ENCODE peak calls at places on chromosomes 3 and 15, in five cellular contexts. U is colonic mucosa; R is foreskin fibroblast; L is lower leg skin; W is CD8-positive, alpha-beta T cell. G is an unnamed sample.

GRCh38 chr3:50436063-50436674 is 67.3 kb downstream of the CACNA2D2 start:
- DNase-seq in U (peak), R (peak), L (peak), W (peak), G (no peak)

GRCh38 chr3:157082305-157082981 is 77.5 kb downstream of the CCNL1 start:
- DNase-seq in U (no peak), R (peak), L (peak), W (no peak), G (no peak)

GRCh38 chr3:14680716-14681115 is 5.8 kb downstream of the C3orf20 start:
- DNase-seq in U (no peak), R (peak), L (no peak), W (no peak), G (no peak)

GRCh38 chr3:196995646-196996355 is 27.2 kb upstream of the PIGZ start:
- DNase-seq in U (no peak), R (no peak), L (no peak), W (no peak), G (peak)

GRCh38 chr3:8576841-8577553 is 67.6 kb downstream of the SSUH2 start:
- DNase-seq in U (no peak), R (peak), L (no peak), W (no peak), G (no peak)

GRCh38 chr3:90180543-90180942 is 1073.1 kb downstream of the EPHA3 start:
- DNase-seq in U (no peak), R (no peak), L (no peak), W (no peak), G (no peak)

GRCh38 chr15:39887832-39888231 is 32.2 kb downstream of the GPR176 start:
- DNase-seq in U (peak), R (peak), L (no peak), W (no peak), G (no peak)

GRCh38 chr15:63379492-63380150 is 2.0 kb downstream of the CA12 start:
- DNase-seq in U (no peak), R (peak), L (peak), W (no peak), G (no peak)

GRCh38 chr15:60972866-60973265 is 256.2 kb downstream of the RORA start:
- DNase-seq in U (no peak), R (peak), L (no peak), W (no peak), G (no peak)

GRCh38 chr3:81579744-81580143 is 181.7 kb downstream of the GBE1 start:
- DNase-seq in U (no peak), R (no peak), L (no peak), W (no peak), G (no peak)

GRCh38 chr3:144763878-144764454 is 792.3 kb downstream of the DIPK2A start:
- DNase-seq in U (no peak), R (no peak), L (no peak), W (no peak), G (no peak)

GRCh38 chr3:60636846-60637245 is 614.4 kb downstream of the FHIT start:
- DNase-seq in U (no peak), R (peak), L (no peak), W (no peak), G (no peak)

GRCh38 chr3:40971191-40972168 is 227.8 kb upstream of the CTNNB1 start:
- DNase-seq in U (peak), R (peak), L (peak), W (no peak), G (no peak)

GRCh38 chr3:122603056-122603455 is 25.6 kb downstream of the PARP15 start:
- DNase-seq in U (no peak), R (no peak), L (no peak), W (no peak), G (no peak)

GRCh38 chr3:23805228-23805880 is 401 bp upstream of the UBE2E1 start:
- DNase-seq in U (no peak), R (no peak), L (no peak), W (no peak), G (no peak)

GRCh38 chr3:23804441-23805227 is 1.1 kb upstream of the UBE2E1 start:
- DNase-seq in U (peak), R (no peak), L (no peak), W (no peak), G (no peak)

GRCh38 chr3:23796518-23796917 is 9.2 kb upstream of the UBE2E1 start:
- DNase-seq in U (no peak), R (no peak), L (no peak), W (no peak), G (no peak)

GRCh38 chr3:23797490-23797889 is 8.3 kb upstream of the UBE2E1 start:
- DNase-seq in U (no peak), R (no peak), L (no peak), W (no peak), G (no peak)

DNA sequence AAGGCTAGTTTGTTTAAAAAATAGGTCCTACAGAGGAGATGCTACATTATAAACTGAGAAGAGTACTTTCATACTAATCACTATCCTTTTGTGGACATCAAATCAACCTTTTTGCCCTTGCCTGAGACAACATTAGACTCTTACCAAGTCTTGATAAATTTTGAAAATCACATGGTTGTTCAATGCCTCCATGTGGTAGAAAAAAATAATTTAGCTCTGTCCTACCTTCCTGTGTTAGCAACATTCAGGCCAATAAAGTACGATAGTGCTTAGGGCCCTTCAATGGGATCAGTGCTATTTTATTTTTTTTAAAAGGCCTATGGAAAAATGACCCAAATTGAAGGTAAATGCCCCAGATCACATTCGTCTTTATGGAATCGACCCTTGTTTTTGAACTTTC is 5.0 kb upstream of the UBE2E1 start:
- DNase-seq in U (no peak), R (peak), L (no peak), W (no peak), G (no peak)
- TF ChIP-seq CTCF in U (no peak), R (no peak), L (no peak), W (no peak), G (peak)

DNA sequence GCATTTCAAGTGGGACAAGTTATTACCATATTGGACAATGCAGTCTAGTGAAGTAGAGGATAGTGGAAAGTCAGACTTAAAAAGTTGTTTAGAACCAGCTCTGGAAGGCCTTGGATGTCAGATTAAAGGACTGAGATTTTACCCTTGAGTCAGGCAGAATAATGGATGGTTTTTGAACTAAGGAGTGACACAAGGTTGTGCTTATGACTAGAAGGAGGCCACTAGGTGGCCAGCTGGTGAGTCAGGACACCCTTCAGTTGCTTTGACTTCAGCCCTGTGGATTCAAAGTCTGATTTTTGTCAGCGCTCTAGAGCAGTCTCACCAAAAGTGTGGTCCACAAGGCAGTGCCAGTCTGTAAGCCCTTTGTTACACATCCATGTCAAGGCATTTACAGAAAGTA is 3.8 kb upstream of the GABPB1 start:
- DNase-seq in U (no peak), R (peak), L (no peak), W (no peak), G (no peak)
- TF ChIP-seq CTCF in U (peak), R (peak), L (no peak), W (no peak), G (peak)

GRCh38 chr3:38562467-38562925 is 66.4 kb downstream of the EXOG start:
- DNase-seq in U (no peak), R (no peak), L (no peak), W (no peak), G (peak)

GRCh38 chr3:38560996-38561717 is 65.0 kb downstream of the EXOG start:
- DNase-seq in U (no peak), R (no peak), L (peak), W (no peak), G (no peak)

GRCh38 chr3:38561746-38562466 is 65.8 kb downstream of the EXOG start:
- DNase-seq in U (no peak), R (no peak), L (peak), W (no peak), G (peak)

GRCh38 chr3:38558864-38559263 is 62.7 kb downstream of the EXOG start:
- DNase-seq in U (no peak), R (no peak), L (no peak), W (no peak), G (no peak)

GRCh38 chr3:38560284-38560683 is 64.1 kb downstream of the EXOG start:
- DNase-seq in U (no peak), R (no peak), L (peak), W (no peak), G (no peak)
- TF ChIP-seq CTCF in U (no peak), R (no peak), L (no peak), W (no peak), G (no peak)

GRCh38 chr3:107855710-107856109 is 235.1 kb downstream of the CD47 start:
- DNase-seq in U (no peak), R (no peak), L (no peak), W (no peak), G (no peak)
- TF ChIP-seq CTCF in U (no peak), R (no peak), L (no peak), W (no peak), G (peak)

GRCh38 chr15:92226020-92226612 is 167.6 kb upstream of the ST8SIA2 start:
- DNase-seq in U (no peak), R (no peak), L (no peak), W (no peak), G (no peak)
- TF ChIP-seq CTCF in U (peak), R (peak), L (no peak), W (no peak), G (peak)

GRCh38 chr3:192918275-192918588 is 576 bp upstream of the MB21D2 start:
- DNase-seq in U (no peak), R (no peak), L (no peak), W (no peak), G (no peak)
- TF ChIP-seq CTCF in U (no peak), R (no peak), L (no peak), W (no peak), G (no peak)

DNA sequence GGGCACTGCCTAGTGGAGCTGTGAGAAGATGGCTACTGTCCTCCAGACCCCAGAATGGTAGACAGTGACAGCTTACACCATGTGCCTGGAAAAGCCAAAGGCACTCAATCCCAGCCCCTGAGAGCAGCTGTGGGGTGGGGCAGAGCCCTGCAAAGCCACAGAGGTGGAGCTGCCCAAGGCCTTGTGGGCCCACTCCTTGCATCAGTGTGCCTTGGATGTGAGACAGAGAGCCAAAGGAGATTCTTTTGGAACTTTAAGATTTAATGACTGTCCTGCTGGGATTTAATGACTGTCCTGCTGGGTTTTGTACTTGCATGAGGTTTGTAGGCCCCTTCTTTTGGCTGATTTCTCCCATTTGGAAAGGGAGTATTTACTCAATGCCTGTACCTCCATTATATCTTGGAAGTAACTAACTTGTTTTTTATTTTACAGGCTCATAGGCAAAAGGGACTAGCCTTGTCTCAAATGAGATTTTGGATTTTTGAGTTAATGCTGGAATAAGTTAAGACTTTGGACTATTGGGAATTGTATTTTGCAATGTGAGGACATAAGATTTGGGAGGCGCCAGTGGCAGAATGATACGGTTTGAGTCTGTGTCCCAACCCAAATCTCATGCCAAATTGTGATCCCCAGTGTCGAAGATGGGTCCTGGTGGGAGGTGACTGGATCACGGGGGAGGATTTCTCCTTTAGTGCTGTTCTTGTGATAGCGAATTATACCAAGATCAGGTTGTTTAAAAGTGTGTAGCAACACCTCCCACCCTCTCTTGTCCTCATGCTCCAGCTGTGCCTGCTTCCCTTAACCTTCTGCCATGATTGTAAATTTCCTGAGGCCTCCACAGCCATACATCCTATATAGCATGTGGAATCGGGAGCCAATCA is 80.4 kb downstream of the MYO5A start:
- DNase-seq in U (no peak), R (no peak), L (no peak), W (no peak), G (no peak)
- TF ChIP-seq CTCF in U (no peak), R (no peak), L (no peak), W (no peak), G (no peak)

GRCh38 chr15:32824777-32825176 is 107.0 kb downstream of the GREM1 start:
- DNase-seq in U (no peak), R (peak), L (no peak), W (no peak), G (no peak)
- TF ChIP-seq CTCF in U (no peak), R (no peak), L (no peak), W (no peak), G (peak)

DNA sequence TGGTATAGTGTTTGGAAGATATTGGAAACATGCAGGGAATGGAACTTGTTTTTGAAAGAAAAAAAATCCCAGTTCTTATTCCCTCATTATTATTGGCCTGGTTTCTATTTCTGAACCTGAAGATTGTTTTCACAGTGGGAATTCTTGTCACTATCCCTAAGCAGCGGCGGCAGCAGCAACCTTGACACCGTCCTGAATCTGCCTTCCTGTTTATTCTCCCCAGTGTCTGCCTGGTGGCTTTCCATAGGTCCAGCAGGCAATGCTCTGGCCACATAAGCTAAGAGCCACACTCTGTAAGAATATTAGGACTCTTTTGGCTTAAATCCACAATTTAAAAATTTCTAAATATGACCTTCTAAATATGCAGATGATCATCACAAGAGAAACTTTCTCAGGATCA is 178.0 kb downstream of the PLCL2 start:
- DNase-seq in U (no peak), R (no peak), L (no peak), W (no peak), G (no peak)
- TF ChIP-seq CTCF in U (no peak), R (no peak), L (no peak), W (no peak), G (no peak)

G was measured in chondrocyte.